ENCODE peak calls at places on chromosomes 13 and 19, in seven cellular contexts. I is GM12892, N is K562, H is SK-N-SH, Z is HepG2, K is H1, J is GM12878. P is an unnamed sample.

GRCh38 chr13:106416645-106417044 is 118.8 kb downstream of the EFNB2 start:
- DNase-seq in I (no peak), N (peak), H (no peak), Z (no peak), K (no peak), J (no peak), P (no peak)

GRCh38 chr13:111177081-111177711 is 62.1 kb downstream of the ARHGEF7 start:
- DNase-seq in I (no peak), N (no peak), H (no peak), Z (no peak), K (no peak), J (no peak), P (no peak)

GRCh38 chr19:17264641-17264979 is at the start of gene USHBP1:
- DNase-seq in I (no peak), N (no peak), H (no peak), Z (peak), K (peak), J (no peak), P (no peak)

GRCh38 chr13:88544836-88545235 is 873.7 kb downstream of the SLITRK5 start:
- DNase-seq in I (no peak), N (no peak), H (no peak), Z (no peak), K (no peak), J (no peak), P (no peak)

GRCh38 chr19:42053037-42053935 is 16.7 kb downstream of the GRIK5 start:
- DNase-seq in I (no peak), N (no peak), H (no peak), Z (no peak), K (no peak), J (no peak), P (no peak)

GRCh38 chr19:39470724-39471339 is 9.8 kb upstream of the TIMM50 start:
- DNase-seq in I (no peak), N (no peak), H (no peak), Z (no peak), K (no peak), J (no peak), P (no peak)

GRCh38 chr19:54791476-54791875 is 11.9 kb upstream of the KIR2DL4 start:
- DNase-seq in I (no peak), N (no peak), H (no peak), Z (no peak), K (no peak), J (no peak), P (no peak)

GRCh38 chr13:76245920-76246319 is 609.8 kb downstream of the LMO7 start:
- DNase-seq in I (no peak), N (no peak), H (no peak), Z (no peak), K (no peak), J (no peak), P (no peak)

GRCh38 chr19:18939922-18940775 is 868 bp downstream of the HOMER3 start:
- DNase-seq in I (no peak), N (no peak), H (peak), Z (no peak), K (peak), J (no peak), P (no peak)

GRCh38 chr13:69571606-69572323 is 535.9 kb upstream of the ATXN8OS start:
- DNase-seq in I (no peak), N (no peak), H (no peak), Z (no peak), K (no peak), J (no peak), P (no peak)

GRCh38 chr19:40717325-40717879 is 490 bp downstream of the ITPKC start:
- DNase-seq in I (no peak), N (no peak), H (no peak), Z (no peak), K (no peak), J (no peak), P (no peak)

GRCh38 chr19:39733841-39734240 is 4.0 kb downstream of the CLC start:
- DNase-seq in I (no peak), N (no peak), H (no peak), Z (no peak), K (no peak), J (no peak), P (no peak)

GRCh38 chr19:23402388-23402787 is 7.1 kb upstream of the ZNF91 start:
- DNase-seq in I (no peak), N (no peak), H (no peak), Z (no peak), K (no peak), J (no peak), P (no peak)

GRCh38 chr19:42928896-42929295 is 8.1 kb downstream of the PSG7 start:
- DNase-seq in I (no peak), N (no peak), H (no peak), Z (no peak), K (no peak), J (no peak), P (no peak)

GRCh38 chr19:1986357-1987162 is 29.0 kb downstream of the BTBD2 start:
- DNase-seq in I (no peak), N (no peak), H (no peak), Z (no peak), K (no peak), J (no peak), P (no peak)

GRCh38 chr13:80083516-80084085 is 257.3 kb downstream of the SPRY2 start:
- DNase-seq in I (no peak), N (no peak), H (no peak), Z (no peak), K (no peak), J (no peak), P (no peak)

GRCh38 chr13:89982406-89983085 is 1364.9 kb upstream of the MIR17HG start:
- DNase-seq in I (no peak), N (no peak), H (no peak), Z (no peak), K (no peak), J (no peak), P (no peak)

GRCh38 chr19:38290631-38291147 is 13.4 kb upstream of the C19orf33 start:
- DNase-seq in I (no peak), N (no peak), H (no peak), Z (no peak), K (no peak), J (no peak), P (no peak)

GRCh38 chr19:45600340-45600885 is 1.6 kb downstream of the GPR4 start:
- DNase-seq in I (no peak), N (no peak), H (no peak), Z (no peak), K (no peak), J (no peak), P (no peak)

GRCh38 chr19:46080561-46080960 is 39.8 kb upstream of the IGFL4 start:
- DNase-seq in I (no peak), N (no peak), H (no peak), Z (no peak), K (no peak), J (no peak), P (no peak)

GRCh38 chr13:43319617-43320444 is 296.4 kb downstream of the DNAJC15 start:
- DNase-seq in I (no peak), N (no peak), H (no peak), Z (peak), K (no peak), J (no peak), P (no peak)

GRCh38 chr19:38061294-38061693 is 154.3 kb downstream of the SIPA1L3 start:
- DNase-seq in I (no peak), N (no peak), H (no peak), Z (no peak), K (no peak), J (no peak), P (no peak)

GRCh38 chr19:16316506-16316882 is 8.1 kb upstream of the KLF2 start:
- DNase-seq in I (no peak), N (no peak), H (no peak), Z (no peak), K (no peak), J (no peak), P (no peak)

GRCh38 chr13:107512551-107512950 is 702.8 kb downstream of the LIG4 start:
- DNase-seq in I (no peak), N (no peak), H (no peak), Z (no peak), K (peak), J (no peak), P (no peak)

GRCh38 chr13:48410199-48410598 is 2.7 kb downstream of the LPAR6 start:
- DNase-seq in I (no peak), N (no peak), H (no peak), Z (no peak), K (no peak), J (no peak), P (no peak)

GRCh38 chr19:12117203-12117970 is 22.8 kb downstream of the ZNF20 start:
- DNase-seq in I (no peak), N (no peak), H (no peak), Z (peak), K (no peak), J (no peak), P (no peak)

GRCh38 chr13:43865892-43866291 is 13.6 kb downstream of the CCDC122 start:
- DNase-seq in I (no peak), N (no peak), H (no peak), Z (no peak), K (no peak), J (no peak), P (no peak)

GRCh38 chr19:7874857-7875393 is 735 bp upstream of the PRR36 start:
- DNase-seq in I (no peak), N (no peak), H (no peak), Z (no peak), K (no peak), J (no peak), P (no peak)

GRCh38 chr13:79786176-79786575 is 305.2 kb downstream of the NDFIP2 start:
- DNase-seq in I (no peak), N (no peak), H (no peak), Z (no peak), K (no peak), J (no peak), P (no peak)

GRCh38 chr13:102977471-102977870 is 88.7 kb downstream of the SLC10A2 start:
- DNase-seq in I (no peak), N (no peak), H (no peak), Z (no peak), K (no peak), J (no peak), P (no peak)

GRCh38 chr13:97856001-97856675 is 97.3 kb upstream of the IPO5 start:
- DNase-seq in I (no peak), N (no peak), H (peak), Z (no peak), K (no peak), J (no peak), P (no peak)

GRCh38 chr13:75761373-75761772 is 125.2 kb downstream of the LMO7 start:
- DNase-seq in I (no peak), N (no peak), H (no peak), Z (no peak), K (no peak), J (peak), P (no peak)

GRCh38 chr13:74289861-74290260 is 155.7 kb upstream of the KLF12 start:
- DNase-seq in I (no peak), N (no peak), H (peak), Z (no peak), K (no peak), J (no peak), P (no peak)

GRCh38 chr19:48678201-48678600 is 5.4 kb upstream of the NTN5 start:
- DNase-seq in I (no peak), N (peak), H (no peak), Z (no peak), K (no peak), J (no peak), P (no peak)
- TF ChIP-seq POLR2AphosphoS5 in I (no peak), N (no peak), H (no peak), Z (no peak), K (no peak), J (no peak), P (no peak)

GRCh38 chr19:47506459-47506858 is 8.4 kb downstream of the NAPA start:
- DNase-seq in I (no peak), N (no peak), H (no peak), Z (no peak), K (no peak), J (no peak), P (no peak)
- TF ChIP-seq TAF1 in I (no peak), N (no peak), H (no peak), Z (no peak), K (no peak), J (no peak), P (no peak)

GRCh38 chr19:58562126-58563033 is 4.0 kb upstream of the UBE2M start:
- DNase-seq in I (no peak), N (no peak), H (peak), Z (no peak), K (no peak), J (no peak), P (no peak)

GRCh38 chr19:58560921-58561320 is 2.5 kb upstream of the UBE2M start:
- DNase-seq in I (no peak), N (no peak), H (no peak), Z (no peak), K (no peak), J (no peak), P (no peak)

GRCh38 chr19:58563034-58563573 is 4.7 kb upstream of the UBE2M start:
- DNase-seq in I (peak), N (no peak), H (peak), Z (no peak), K (no peak), J (no peak), P (no peak)

GRCh38 chr19:58560007-58560887 is 1.8 kb upstream of the UBE2M start:
- DNase-seq in I (no peak), N (no peak), H (no peak), Z (no peak), K (no peak), J (no peak), P (no peak)

GRCh38 chr19:58561373-58562125 is 3.1 kb upstream of the UBE2M start:
- DNase-seq in I (no peak), N (no peak), H (no peak), Z (no peak), K (no peak), J (no peak), P (no peak)
- TF ChIP-seq POLR2AphosphoS5 in I (no peak), N (no peak), H (no peak), Z (peak), K (no peak), J (no peak), P (no peak)

DNA sequence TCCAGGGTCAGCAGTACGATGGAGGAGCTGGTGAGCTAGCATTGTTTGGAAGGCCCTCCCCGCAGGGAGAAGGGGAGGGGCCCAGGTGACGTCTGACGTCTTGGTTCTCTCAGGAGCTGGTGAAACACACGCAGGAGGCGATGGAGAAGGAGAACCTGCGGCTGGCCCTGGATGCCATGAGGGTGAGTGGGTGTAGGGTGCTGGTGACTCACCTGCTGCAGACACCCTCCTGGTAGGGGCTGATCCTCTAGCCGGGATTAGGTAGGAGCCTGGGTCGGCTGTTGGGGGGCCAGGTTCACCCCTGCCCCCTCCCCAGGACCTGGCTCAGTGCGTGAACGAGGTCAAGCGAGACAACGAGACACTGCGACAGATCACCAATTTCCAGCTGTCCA is 55.8 kb downstream of the VAV1 start:
- DNase-seq in I (no peak), N (peak), H (no peak), Z (no peak), K (no peak), J (no peak), P (no peak)
- TF ChIP-seq TAF1 in I (no peak), N (no peak), H (no peak), Z (no peak), K (no peak), J (no peak), P (no peak)

GRCh38 chr19:6806488-6806887 is 34.0 kb downstream of the VAV1 start:
- DNase-seq in I (no peak), N (peak), H (no peak), Z (no peak), K (no peak), J (no peak), P (no peak)

GRCh38 chr19:6802336-6803035 is 30.0 kb downstream of the VAV1 start:
- DNase-seq in I (peak), N (no peak), H (no peak), Z (no peak), K (no peak), J (peak), P (no peak)

GRCh38 chr19:6800991-6801396 is 28.5 kb downstream of the VAV1 start:
- DNase-seq in I (no peak), N (no peak), H (no peak), Z (peak), K (no peak), J (no peak), P (no peak)

GRCh38 chr19:6803036-6803404 is 30.5 kb downstream of the VAV1 start:
- DNase-seq in I (no peak), N (no peak), H (no peak), Z (no peak), K (no peak), J (no peak), P (no peak)

GRCh38 chr19:6801397-6802086 is 29.0 kb downstream of the VAV1 start:
- DNase-seq in I (peak), N (peak), H (peak), Z (no peak), K (peak), J (peak), P (peak)
- TF ChIP-seq POLR2AphosphoS5 in I (peak), N (no peak), H (no peak), Z (no peak), K (no peak), J (no peak), P (no peak)

GRCh38 chr19:35295792-35296462 is 4.0 kb downstream of the MAG start:
- DNase-seq in I (peak), N (peak), H (no peak), Z (no peak), K (peak), J (no peak), P (peak)
- TF ChIP-seq TAF1 in I (no peak), N (no peak), H (no peak), Z (no peak), K (no peak), J (no peak), P (no peak)

DNA sequence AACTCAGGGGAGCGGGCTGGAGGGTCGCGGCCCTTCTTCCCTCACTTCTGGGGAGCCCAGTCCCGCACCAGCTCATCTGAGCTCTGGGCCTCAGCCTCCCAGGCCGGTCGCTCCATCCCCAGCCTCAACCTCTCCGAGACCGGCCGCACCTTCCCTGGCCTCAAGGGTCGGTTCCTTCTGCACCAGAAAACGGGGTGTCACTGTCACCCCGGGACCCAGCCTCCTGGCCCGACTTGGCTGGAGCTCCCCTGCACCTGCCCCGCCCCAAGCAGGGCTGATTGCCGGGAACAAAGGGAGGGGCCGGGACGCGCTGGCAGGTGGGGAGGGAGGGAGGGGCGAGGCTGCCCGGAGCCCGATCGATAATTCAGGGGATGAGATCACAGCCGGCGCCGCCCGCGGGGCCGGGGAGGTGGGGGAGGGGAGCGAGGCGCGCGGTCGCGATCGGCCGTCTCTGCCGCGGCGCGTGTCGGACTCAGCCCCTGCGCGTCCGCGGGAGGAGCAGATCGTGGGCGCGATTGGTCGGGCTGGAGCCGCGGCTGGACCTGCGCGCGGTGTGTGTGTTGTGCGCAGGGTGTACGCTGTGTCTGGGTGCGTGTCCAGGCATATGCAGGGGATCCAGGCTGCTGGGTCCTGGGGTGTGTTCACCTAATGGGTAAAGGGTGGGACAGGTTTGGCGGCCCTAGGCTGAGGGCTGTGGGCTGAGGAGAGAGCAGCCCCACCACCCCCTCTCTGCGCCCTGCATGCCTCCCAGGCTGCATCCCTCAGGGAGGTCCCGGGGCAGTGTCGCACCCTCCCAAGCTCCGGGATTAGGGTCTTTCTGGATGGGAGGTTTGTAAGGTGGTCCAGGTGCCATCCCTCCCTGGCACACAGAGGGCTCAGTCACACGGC is 1.1 kb upstream of the SHC2 start:
- DNase-seq in I (no peak), N (peak), H (peak), Z (peak), K (peak), J (no peak), P (no peak)
- TF ChIP-seq POLR2AphosphoS5 in I (no peak), N (no peak), H (no peak), Z (peak), K (no peak), J (no peak), P (no peak)

GRCh38 chr19:49145485-49146407 is 9.4 kb downstream of the HRC start:
- DNase-seq in I (peak), N (peak), H (peak), Z (peak), K (peak), J (peak), P (peak)

GRCh38 chr19:49140951-49141350 is 14.2 kb downstream of the HRC start:
- DNase-seq in I (no peak), N (no peak), H (no peak), Z (no peak), K (no peak), J (no peak), P (no peak)

GRCh38 chr19:49147923-49148682 is 7.1 kb downstream of the HRC start:
- DNase-seq in I (no peak), N (peak), H (no peak), Z (no peak), K (no peak), J (no peak), P (no peak)

GRCh38 chr19:49141352-49141751 is 13.8 kb downstream of the HRC start:
- DNase-seq in I (no peak), N (no peak), H (no peak), Z (no peak), K (no peak), J (no peak), P (no peak)

DNA sequence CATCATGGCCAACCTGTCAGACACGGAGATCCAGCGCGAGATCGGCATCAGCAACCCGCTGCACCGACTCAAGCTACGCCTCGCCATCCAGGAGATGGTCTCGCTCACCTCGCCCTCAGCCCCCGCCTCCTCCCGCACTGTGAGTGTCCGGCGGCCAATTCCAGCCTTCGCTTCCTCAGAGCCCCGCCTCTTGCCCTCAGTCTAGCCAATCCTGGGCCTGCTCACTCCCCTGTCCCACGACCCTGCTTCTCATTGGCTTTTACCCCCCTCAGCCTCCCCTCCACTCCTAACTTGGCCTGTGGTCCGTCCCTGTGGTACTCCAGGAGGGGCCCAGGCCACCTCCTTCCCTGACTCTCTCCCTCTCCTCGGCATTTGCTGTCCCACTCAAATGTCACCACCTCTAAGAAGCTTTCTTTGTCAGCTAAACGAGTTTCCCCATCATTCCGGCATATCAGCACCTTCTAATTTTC is 12.3 kb downstream of the HRC start:
- DNase-seq in I (no peak), N (peak), H (peak), Z (no peak), K (peak), J (no peak), P (no peak)
- TF ChIP-seq TAF1 in I (no peak), N (no peak), H (peak), Z (no peak), K (peak), J (no peak), P (no peak)

P was measured in GM12891.